ENCODE peak calls at places on chromosomes 12 and 14, in six cellular contexts. H, E, K, M, B and P are unnamed samples.

GRCh38 chr12:3747543-3747942 is 5.4 kb downstream of the CRACR2A start:
- DNase-seq in K (no peak), M (no peak), E (no peak), B (no peak), H (no peak), P (no peak)

GRCh38 chr14:33376510-33376909 is 437.8 kb downstream of the NPAS3 start:
- DNase-seq in K (no peak), B (no peak), M (no peak), H (no peak), E (no peak), P (no peak)

GRCh38 chr14:93115920-93116675 is at the start of gene ITPK1:
- DNase-seq in H (peak; percentile 34), K (peak; percentile 29), B (peak; percentile 91), M (peak; percentile 49), E (peak; percentile 88), P (peak; percentile 64)

GRCh38 chr12:6039894-6040601 is 84.4 kb downstream of the VWF start:
- DNase-seq in M (peak; percentile 48), H (peak; percentile 75), B (peak; percentile 72), E (peak; percentile 77), K (peak; percentile 65), P (no peak)

GRCh38 chr14:69592923-69593677 is 18.3 kb upstream of the SUSD6 start:
- DNase-seq in H (peak; percentile 69), K (no peak), E (no peak), B (no peak), M (peak; percentile 50), P (no peak)

GRCh38 chr14:99659333-99659741 is 14.4 kb downstream of the HHIPL1 start:
- DNase-seq in E (no peak), B (no peak), M (no peak), K (peak; percentile 47), H (no peak), P (no peak)

GRCh38 chr14:98227000-98227726 is 1044.8 kb downstream of the BCL11B start:
- DNase-seq in B (no peak), H (no peak), E (no peak), K (no peak), M (no peak), P (no peak)

GRCh38 chr12:119642986-119643385 is 24.9 kb upstream of the PRKAB1 start:
- DNase-seq in M (no peak), B (no peak), H (no peak), K (peak; percentile 32), E (no peak), P (no peak)

GRCh38 chr14:21300892-21301291 is 21.0 kb downstream of the RPGRIP1 start:
- DNase-seq in E (peak; percentile 58), H (no peak), K (peak; percentile 41), B (peak; percentile 74), M (no peak), P (peak; percentile 23)

GRCh38 chr12:95963104-95963503 is 20.0 kb downstream of the AMDHD1 start:
- DNase-seq in B (no peak), E (peak; percentile 9), M (no peak), H (no peak), K (no peak), P (no peak)

GRCh38 chr14:31977001-31977556 is 100.0 kb upstream of the ARHGAP5 start:
- DNase-seq in E (no peak), H (no peak), K (no peak), B (no peak), M (no peak), P (no peak)

GRCh38 chr12:65892905-65893304 is 68.6 kb downstream of the HMGA2 start:
- DNase-seq in H (peak; percentile 85), B (no peak), K (no peak), M (no peak), E (no peak), P (peak; percentile 22)

GRCh38 chr12:11862794-11863193 is 207.9 kb upstream of the BCL2L14 start:
- DNase-seq in E (no peak), B (no peak), M (peak; percentile 61), K (no peak), H (peak; percentile 64), P (no peak)

GRCh38 chr12:124833693-124834122 is 30.0 kb downstream of the SCARB1 start:
- DNase-seq in B (no peak), E (peak; percentile 29), K (no peak), H (no peak), M (no peak), P (no peak)

GRCh38 chr14:97943619-97944018 is 1146.4 kb downstream of the VRK1 start:
- DNase-seq in K (no peak), B (no peak), M (no peak), H (no peak), E (peak; percentile 4), P (no peak)

GRCh38 chr14:65850429-65851145 is 438.1 kb downstream of the FUT8 start:
- DNase-seq in B (no peak), E (no peak), M (no peak), H (no peak), K (no peak), P (no peak)

GRCh38 chr12:41023836-41024235 is 164.3 kb upstream of the PDZRN4 start:
- DNase-seq in B (no peak), H (no peak), E (no peak), K (no peak), M (no peak), P (no peak)

GRCh38 chr14:39229222-39229543 is 4.5 kb upstream of the MIA2 start:
- DNase-seq in K (no peak), H (peak; percentile 53), B (no peak), E (no peak), M (no peak), P (peak; percentile 33)

GRCh38 chr12:122641976-122642375 is 61.2 kb downstream of the HCAR2 start:
- DNase-seq in B (no peak), H (peak; percentile 80), E (no peak), K (no peak), M (no peak), P (no peak)

GRCh38 chr14:44960146-44960545 is 1.6 kb downstream of the KLHL28 start:
- DNase-seq in E (no peak), K (no peak), B (no peak), M (no peak), H (peak; percentile 31), P (no peak)

GRCh38 chr14:81332725-81333124 is 67.4 kb downstream of the STON2 start:
- DNase-seq in H (no peak), E (no peak), M (no peak), B (no peak), K (no peak), P (no peak)

GRCh38 chr12:17079251-17079909 is 473.4 kb upstream of the LMO3 start:
- DNase-seq in B (no peak), H (no peak), E (no peak), K (no peak), M (no peak), P (no peak)
- TF ChIP-seq CTCF in B (no peak), H (no peak), E (no peak), K (peak; percentile 40), M (no peak), P (no peak)

DNA sequence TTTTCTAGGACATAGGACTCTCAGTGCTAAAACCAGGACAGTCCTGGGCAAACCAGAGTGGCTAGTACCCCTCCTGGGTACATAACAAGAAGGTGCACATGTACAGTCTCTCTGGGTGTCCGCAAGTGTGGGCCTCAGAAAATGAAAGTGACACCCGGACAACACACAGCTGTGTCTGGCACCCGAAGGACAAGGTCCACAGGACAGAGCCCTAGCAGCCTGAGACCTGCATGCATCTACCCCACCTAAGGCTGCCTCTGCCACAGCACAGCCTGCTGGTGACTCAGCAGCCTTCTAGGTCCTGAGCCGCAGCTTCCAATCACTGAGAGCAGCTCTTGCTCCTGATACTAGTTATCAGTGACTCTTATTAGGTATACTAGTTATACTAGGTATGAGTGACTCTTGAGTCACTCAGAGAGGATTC is 784.1 kb upstream of the TBX3 start:
- DNase-seq in E (no peak), B (no peak), K (no peak), H (peak; percentile 23), M (no peak), P (no peak)
- TF ChIP-seq CTCF in E (peak; percentile 29), B (no peak), K (no peak), H (peak; percentile 21), M (no peak), P (no peak)

GRCh38 chr12:27524489-27524835 is 456 bp downstream of the PPFIBP1 start:
- DNase-seq in B (peak; percentile 15), E (no peak), M (no peak), H (no peak), K (no peak), P (no peak)

GRCh38 chr12:27525373-27525772 is 1.4 kb downstream of the PPFIBP1 start:
- DNase-seq in B (no peak), H (peak; percentile 90), E (no peak), M (peak; percentile 51), K (peak; percentile 41), P (no peak)

GRCh38 chr12:27523305-27523641 is 733 bp upstream of the PPFIBP1 start:
- DNase-seq in B (peak; percentile 10), K (no peak), M (no peak), E (no peak), H (peak; percentile 22), P (no peak)

GRCh38 chr12:27523642-27524488 is at the start of gene PPFIBP1:
- DNase-seq in M (peak; percentile 99), K (peak; percentile 100), B (peak; percentile 86), H (peak; percentile 97), E (peak; percentile 97), P (peak; percentile 82)

DNA sequence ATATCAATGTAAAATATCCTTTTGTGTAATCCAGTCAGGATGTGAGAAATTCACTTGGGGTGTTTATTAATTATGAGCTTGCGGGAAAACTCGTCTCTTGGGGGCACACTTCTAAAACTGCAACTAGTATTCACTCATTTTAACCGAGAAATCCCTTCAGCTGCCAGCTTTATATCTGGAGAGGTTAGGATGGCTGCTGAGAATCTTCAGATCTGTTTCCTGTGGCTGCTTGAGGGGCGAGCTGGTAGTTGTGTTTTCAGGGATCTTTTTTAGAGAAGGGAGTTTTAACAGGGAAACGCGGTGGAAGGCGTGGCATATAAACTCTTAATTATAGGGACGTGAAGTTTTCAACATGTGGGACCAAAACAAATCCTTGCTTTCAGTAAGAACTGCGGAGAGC is 833 bp downstream of the PPFIBP1 start:
- DNase-seq in M (peak; percentile 40), K (peak; percentile 15), E (no peak), H (peak; percentile 57), B (no peak), P (no peak)
- TF ChIP-seq CTCF in M (peak; percentile 9), K (no peak), E (peak; percentile 10), H (peak; percentile 3), B (no peak), P (no peak)

GRCh38 chr12:79435742-79436141 is 255.0 kb downstream of the PAWR start:
- DNase-seq in H (no peak), E (no peak), B (no peak), K (no peak), M (no peak), P (no peak)

GRCh38 chr12:79438480-79439178 is 252.1 kb downstream of the PAWR start:
- DNase-seq in E (no peak), K (no peak), B (no peak), M (no peak), H (no peak), P (no peak)

GRCh38 chr12:79439179-79439825 is 251.5 kb downstream of the PAWR start:
- DNase-seq in K (no peak), B (no peak), E (no peak), M (peak; percentile 48), H (no peak), P (no peak)

GRCh38 chr12:79433465-79434072 is 257.2 kb downstream of the PAWR start:
- DNase-seq in E (no peak), B (no peak), H (no peak), M (no peak), K (no peak), P (no peak)

DNA sequence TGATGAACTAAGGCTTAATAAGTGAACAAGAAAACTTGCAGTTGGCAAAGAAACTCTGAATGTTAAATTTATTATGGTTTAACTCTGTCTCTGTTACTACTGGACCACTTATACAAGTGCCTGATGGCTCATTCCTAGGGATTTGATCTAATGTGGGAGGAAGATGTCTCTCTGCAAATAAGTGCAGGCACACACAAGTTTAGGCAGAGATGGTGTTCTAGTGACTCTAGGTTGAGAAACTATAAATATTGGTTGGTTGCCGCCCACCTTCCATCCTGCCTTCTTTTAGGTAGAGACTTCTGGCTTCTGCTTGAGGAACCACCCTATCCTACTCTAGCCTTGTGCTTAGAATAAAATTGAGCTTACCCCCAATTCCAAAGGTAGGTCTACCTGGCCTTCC is 256.2 kb downstream of the PAWR start:
- DNase-seq in K (no peak), E (no peak), H (no peak), M (no peak), B (no peak), P (no peak)
- TF ChIP-seq CTCF in K (no peak), E (no peak), H (no peak), M (no peak), B (no peak), P (no peak)